ENCODE peak calls at places on chromosomes 11 and 22, in seven cellular contexts. G is iPS DF 19.7, L is SK-N-DZ, V is G401, W is kidney epithelial cell, N is activated T-cell treated with anti-CD3 and anti-CD28 coated beads for 1 hour, K is HCT116. X is an unnamed sample.

GRCh38 chr11:95698939-95699562 is 90.5 kb downstream of the FAM76B start:
- DNase-seq in K (no peak), N (no peak), G (no peak), V (no peak), L (no peak), W (no peak), X (no peak)

GRCh38 chr11:112343368-112344039 is 82.8 kb upstream of the PLET1 start:
- DNase-seq in W (no peak), K (no peak), V (peak; percentile 95), L (no peak), G (no peak), N (no peak), X (no peak)

GRCh38 chr11:88555018-88555828 is 217.7 kb upstream of the CTSC start:
- DNase-seq in V (no peak), K (peak; percentile 95), N (no peak), W (peak; percentile 98), L (no peak), G (no peak), X (no peak)

GRCh38 chr11:73520358-73521061 is 77.4 kb downstream of the FAM168A start:
- DNase-seq in G (no peak), L (no peak), W (no peak), K (no peak), N (no peak), V (peak; percentile 61), X (no peak)

GRCh38 chr11:47104337-47104950 is 72.2 kb downstream of the ARFGAP2 start:
- DNase-seq in W (no peak), K (no peak), N (no peak), V (no peak), G (peak; percentile 28), L (no peak), X (no peak)

GRCh38 chr11:131172011-131172410 is 198.4 kb upstream of the NTM start:
- DNase-seq in G (no peak), V (no peak), K (no peak), N (no peak), W (no peak), L (no peak), X (no peak)

GRCh38 chr11:130769782-130770565 is 146.3 kb downstream of the SNX19 start:
- DNase-seq in L (no peak), N (no peak), W (no peak), V (no peak), K (no peak), G (no peak), X (no peak)

GRCh38 chr22:28799125-28799833 is 1.1 kb downstream of the XBP1 start:
- DNase-seq in G (no peak), K (peak; percentile 35), V (peak; percentile 15), W (peak; percentile 64), N (no peak), L (peak; percentile 43), X (peak; percentile 40)

GRCh38 chr22:23225724-23226496 is 45.6 kb downstream of the BCR start:
- DNase-seq in N (no peak), V (peak; percentile 52), G (no peak), W (no peak), K (no peak), L (no peak), X (no peak)